ENCODE peak calls at places on chromosomes 11 and 22, in five cellular contexts. M is K562, B is SK-N-SH, E is HEK293T, A is GM12878. T is an unnamed sample.

GRCh38 chr11:125926682-125927081 is 19.2 kb upstream of the VSIG10L2 start:
- DNase-seq in B (no peak), M (no peak), A (no peak), E (no peak), T (no peak)

GRCh38 chr22:28801845-28802594 is 1.7 kb upstream of the XBP1 start:
- DNase-seq in A (no peak), M (peak), E (no peak), B (no peak), T (peak)

GRCh38 chr11:46315033-46315738 is 32.1 kb upstream of the DGKZ start:
- DNase-seq in A (no peak), E (peak), B (peak), M (peak), T (peak)

GRCh38 chr11:37115963-37116362 is 517.9 kb upstream of the RAG2 start:
- DNase-seq in E (no peak), A (no peak), B (no peak), M (no peak), T (no peak)

GRCh38 chr22:33450756-33451155 is 392.6 kb upstream of the SYN3 start:
- DNase-seq in E (no peak), A (no peak), B (no peak), M (no peak), T (no peak)

GRCh38 chr11:3626250-3626960 is 15.4 kb downstream of the ART5 start:
- DNase-seq in E (no peak), A (no peak), B (no peak), M (no peak), T (no peak)

GRCh38 chr22:48711669-48712068 is 1116.0 kb downstream of the BRD1 start:
- DNase-seq in M (no peak), B (no peak), A (no peak), E (no peak), T (no peak)

GRCh38 chr22:47129902-47130301 is 367.5 kb downstream of the TBC1D22A start:
- DNase-seq in E (no peak), A (no peak), B (no peak), M (peak), T (no peak)

GRCh38 chr22:46027219-46028068 is 50.5 kb upstream of the WNT7B start:
- DNase-seq in A (no peak), M (peak), B (no peak), E (no peak), T (peak)

GRCh38 chr11:69486773-69487266 is 5.4 kb downstream of the LINC01488 start:
- DNase-seq in E (no peak), M (no peak), B (no peak), A (no peak), T (no peak)

GRCh38 chr11:12674936-12675696 is 895 bp downstream of the TEAD1 start:
- DNase-seq in E (peak), M (peak), A (no peak), B (peak), T (no peak)

GRCh38 chr11:66278396-66279091 is 569 bp downstream of the CNIH2 start:
- DNase-seq in B (peak), M (peak), E (no peak), A (no peak), T (no peak)

GRCh38 chr11:35398881-35399280 is 20.5 kb downstream of the SLC1A2 start:
- DNase-seq in M (no peak), E (no peak), B (no peak), A (no peak), T (no peak)

GRCh38 chr11:73645972-73646631 is at the start of gene PLEKHB1:
- DNase-seq in M (no peak), B (no peak), A (no peak), E (no peak), T (no peak)

GRCh38 chr11:69065136-69065710 is 16.5 kb downstream of the TPCN2 start:
- DNase-seq in M (no peak), E (no peak), B (no peak), A (no peak), T (no peak)

GRCh38 chr11:121237686-121238658 is 54.6 kb upstream of the SC5D start:
- DNase-seq in A (peak), E (no peak), M (no peak), B (no peak), T (no peak)

GRCh38 chr11:45900916-45901617 is 6.0 kb downstream of the FREY1 start:
- DNase-seq in B (peak), A (no peak), M (no peak), E (no peak), T (no peak)

GRCh38 chr11:15150507-15150906 is 35.8 kb downstream of the INSC start:
- DNase-seq in A (no peak), M (no peak), E (no peak), B (no peak), T (no peak)

GRCh38 chr11:223921-224320 is 12.2 kb downstream of the SIRT3 start:
- DNase-seq in A (no peak), B (no peak), E (no peak), M (no peak), T (no peak)

GRCh38 chr22:49521787-49522224 is 305.9 kb downstream of the BRD1 start:
- DNase-seq in A (no peak), M (no peak), E (no peak), B (no peak), T (no peak)

GRCh38 chr11:106507645-106508306 is 430.3 kb downstream of the AASDHPPT start:
- DNase-seq in E (no peak), M (no peak), B (no peak), A (no peak), T (no peak)

GRCh38 chr11:131687291-131688055 is 317.1 kb downstream of the NTM start:
- DNase-seq in A (no peak), M (no peak), B (no peak), E (no peak), T (no peak)

GRCh38 chr11:113519989-113520613 is 44.9 kb upstream of the DRD2 start:
- DNase-seq in E (peak), A (no peak), M (no peak), B (no peak), T (no peak)

GRCh38 chr11:129365816-129366215 is 9.8 kb upstream of the BARX2 start:
- DNase-seq in A (no peak), M (no peak), B (no peak), E (no peak), T (no peak)

GRCh38 chr22:37498289-37498909 is 12.2 kb upstream of the MFNG start:
- DNase-seq in E (peak), A (peak), M (peak), B (peak), T (peak)

GRCh38 chr22:44286673-44287072 is 26.1 kb downstream of the SHISAL1 start:
- DNase-seq in E (no peak), A (no peak), B (no peak), M (no peak), T (no peak)

GRCh38 chr11:68116126-68116525 is 5.1 kb downstream of the CHKA start:
- DNase-seq in B (no peak), E (no peak), M (no peak), A (no peak), T (no peak)

GRCh38 chr11:75762885-75763284 is 5.7 kb upstream of the DGAT2 start:
- DNase-seq in A (no peak), M (no peak), B (no peak), E (no peak), T (peak)

GRCh38 chr11:75762158-75762557 is 6.4 kb upstream of the DGAT2 start:
- DNase-seq in M (no peak), E (no peak), B (no peak), A (no peak), T (no peak)

GRCh38 chr11:75760243-75760642 is 8.3 kb upstream of the DGAT2 start:
- DNase-seq in A (no peak), B (no peak), M (no peak), E (no peak), T (no peak)

GRCh38 chr11:75759832-75760231 is 8.7 kb upstream of the DGAT2 start:
- DNase-seq in B (no peak), M (no peak), A (no peak), E (no peak), T (no peak)

DNA sequence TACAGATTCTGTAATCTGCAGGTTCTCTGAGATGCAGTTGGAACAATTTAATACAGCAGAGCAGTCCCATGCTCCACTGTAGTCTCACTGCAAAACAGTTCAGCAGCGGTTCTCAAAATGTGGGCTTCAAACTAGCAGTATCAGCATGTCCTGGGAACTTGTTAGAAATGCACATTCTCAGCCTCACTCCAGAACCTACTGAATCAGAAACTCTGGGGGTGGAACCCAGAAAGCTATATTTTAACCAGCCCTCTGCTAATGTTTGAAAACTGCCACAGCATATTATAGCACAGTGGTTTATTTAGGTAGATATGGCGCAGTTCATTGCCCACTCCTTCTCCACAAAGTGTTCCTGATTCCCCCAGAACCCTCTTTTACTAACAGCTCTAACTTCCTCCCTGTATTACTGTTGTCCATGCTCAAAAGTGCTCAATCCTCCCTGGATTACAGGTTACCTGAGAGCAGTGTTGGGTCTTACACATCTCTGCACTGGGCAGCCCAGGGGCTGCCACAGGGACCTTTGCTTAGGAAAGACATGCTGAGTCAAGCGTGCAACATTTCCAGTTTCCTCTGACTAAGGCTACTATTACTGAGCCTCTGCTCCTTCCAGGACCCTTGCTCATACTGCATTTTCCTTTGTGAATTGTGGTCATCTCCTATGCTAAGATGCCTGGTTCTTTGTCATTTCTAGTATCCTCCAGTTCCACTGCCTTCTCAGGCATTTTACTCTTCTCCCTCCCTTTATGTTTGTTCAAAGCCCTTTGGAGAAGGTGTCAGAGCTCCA is 7.7 kb upstream of the DGAT2 start:
- DNase-seq in E (no peak), A (no peak), B (no peak), M (no peak), T (no peak)
- TF ChIP-seq FOXM1 in E (no peak), A (no peak), B (no peak), M (no peak), T (no peak)

DNA sequence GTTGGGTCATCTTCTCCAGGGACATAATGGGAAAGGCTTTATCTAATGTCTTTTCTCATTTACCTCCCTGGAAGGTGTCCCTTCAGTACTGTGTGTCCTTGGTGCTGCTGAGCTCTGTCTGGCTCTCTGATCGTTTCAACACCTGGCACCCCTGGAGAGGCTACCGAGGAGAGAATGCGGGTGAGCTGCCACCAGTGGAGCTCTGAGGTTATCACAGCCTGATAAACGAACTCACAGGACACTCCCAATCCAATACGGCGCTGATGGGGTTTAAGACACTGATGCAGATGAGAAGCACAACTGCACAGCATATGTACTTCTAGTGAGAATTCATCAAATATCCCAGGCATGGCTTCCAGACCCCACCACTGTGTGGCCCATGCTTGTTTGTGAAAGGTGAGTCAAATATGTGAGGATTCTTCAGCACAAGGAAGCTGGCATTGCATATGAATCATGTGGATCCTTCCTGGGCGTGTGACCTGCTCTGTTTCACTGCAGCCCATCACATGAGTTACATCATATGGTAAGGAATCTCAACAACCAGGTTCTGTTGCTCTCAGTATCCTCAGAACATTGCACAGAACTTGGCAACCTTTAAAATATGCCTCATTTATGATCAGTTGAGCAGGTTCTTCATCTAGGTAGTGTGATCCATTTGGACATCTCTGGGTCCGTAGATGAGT is 34.8 kb upstream of the VWA5A start:
- DNase-seq in A (no peak), E (no peak), B (no peak), M (no peak), T (no peak)
- TF ChIP-seq FOXM1 in A (no peak), E (no peak), B (no peak), M (no peak), T (no peak)

GRCh38 chr11:19973136-19973635 is 187.1 kb downstream of the DBX1 start:
- DNase-seq in M (peak), B (no peak), A (no peak), E (no peak), T (no peak)
- TF ChIP-seq FOXM1 in M (no peak), B (no peak), A (no peak), E (no peak), T (no peak)

GRCh38 chr11:78557236-78557635 is 17.4 kb downstream of the NARS2 start:
- DNase-seq in B (no peak), M (no peak), E (no peak), A (no peak), T (no peak)

GRCh38 chr11:78564037-78564888 is 10.4 kb downstream of the NARS2 start:
- DNase-seq in A (peak), M (peak), E (peak), B (peak), T (peak)

GRCh38 chr11:78560066-78560597 is 14.5 kb downstream of the NARS2 start:
- DNase-seq in A (peak), E (no peak), M (no peak), B (peak), T (no peak)

GRCh38 chr11:78562398-78562797 is 12.3 kb downstream of the NARS2 start:
- DNase-seq in B (no peak), E (no peak), M (no peak), A (no peak), T (no peak)

GRCh38 chr11:78560826-78561484 is 13.7 kb downstream of the NARS2 start:
- DNase-seq in M (no peak), B (no peak), E (no peak), A (no peak), T (peak)
- TF ChIP-seq FOXM1 in M (no peak), B (no peak), E (no peak), A (no peak), T (no peak)

GRCh38 chr11:34030386-34030785 is 21.1 kb upstream of the CAPRIN1 start:
- DNase-seq in A (no peak), B (no peak), M (no peak), E (no peak), T (no peak)
- TF ChIP-seq FOXM1 in A (no peak), B (no peak), M (no peak), E (no peak), T (no peak)

GRCh38 chr22:17631076-17631565 is 2.6 kb upstream of the ATP6V1E1 start:
- DNase-seq in M (no peak), B (no peak), E (no peak), A (no peak), T (no peak)

GRCh38 chr22:17633998-17634323 is 4.6 kb upstream of the BCL2L13 start:
- DNase-seq in E (no peak), A (no peak), M (no peak), B (no peak), T (no peak)

GRCh38 chr22:17629646-17630045 is 1.1 kb upstream of the ATP6V1E1 start:
- DNase-seq in B (no peak), M (no peak), E (no peak), A (no peak), T (no peak)

GRCh38 chr22:17634696-17635095 is 3.9 kb upstream of the BCL2L13 start:
- DNase-seq in M (no peak), B (no peak), E (no peak), A (no peak), T (no peak)

GRCh38 chr22:17633217-17633997 is 4.9 kb upstream of the ATP6V1E1 start:
- DNase-seq in M (peak), A (no peak), B (no peak), E (no peak), T (peak)
- TF ChIP-seq FOXM1 in M (no peak), A (no peak), B (no peak), E (no peak), T (no peak)

DNA sequence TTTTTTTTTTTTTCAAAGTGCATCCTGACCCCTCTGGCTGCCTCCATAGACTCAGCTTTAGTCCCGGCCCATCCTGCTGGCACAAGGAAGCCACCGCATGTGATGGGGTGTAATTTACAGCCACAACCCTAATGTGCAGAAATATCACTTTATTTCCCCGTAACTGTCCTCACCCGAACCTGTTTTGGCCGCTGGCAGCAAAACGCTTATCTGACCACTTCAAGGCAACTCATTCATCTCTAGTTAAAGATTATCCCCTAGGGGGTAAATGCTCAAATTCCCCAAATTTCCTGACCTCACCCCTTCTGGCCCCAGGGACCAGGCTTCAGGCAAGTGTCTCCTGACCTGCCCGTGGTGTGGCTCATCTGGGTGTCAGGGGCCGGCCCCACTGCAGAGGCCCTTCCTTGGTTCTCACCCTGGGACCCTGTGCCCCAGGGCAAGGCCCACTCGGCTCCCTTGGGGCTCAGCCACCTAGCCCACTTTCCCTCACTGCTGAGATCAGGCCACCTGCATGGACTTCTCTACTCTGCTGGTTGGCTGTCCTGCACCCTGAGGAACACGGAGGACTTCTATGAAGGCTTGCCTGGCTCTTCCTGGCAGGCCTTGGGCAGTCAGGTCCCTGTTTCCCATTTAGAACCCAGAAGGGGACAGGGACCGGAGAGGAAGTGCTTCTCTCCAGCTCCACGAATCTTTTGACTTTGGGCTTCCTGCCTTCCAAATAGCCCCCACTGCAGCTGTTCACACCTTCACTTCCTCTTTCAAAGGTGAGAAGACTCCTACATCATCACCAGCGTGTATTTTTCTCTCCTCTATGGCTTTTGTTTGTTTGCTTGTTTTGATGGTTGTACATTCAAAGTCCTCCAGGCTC is 53.3 kb downstream of the WNT11 start:
- DNase-seq in B (no peak), M (peak), A (peak), E (no peak), T (no peak)
- TF ChIP-seq FOXM1 in B (no peak), M (no peak), A (no peak), E (no peak), T (no peak)

DNA sequence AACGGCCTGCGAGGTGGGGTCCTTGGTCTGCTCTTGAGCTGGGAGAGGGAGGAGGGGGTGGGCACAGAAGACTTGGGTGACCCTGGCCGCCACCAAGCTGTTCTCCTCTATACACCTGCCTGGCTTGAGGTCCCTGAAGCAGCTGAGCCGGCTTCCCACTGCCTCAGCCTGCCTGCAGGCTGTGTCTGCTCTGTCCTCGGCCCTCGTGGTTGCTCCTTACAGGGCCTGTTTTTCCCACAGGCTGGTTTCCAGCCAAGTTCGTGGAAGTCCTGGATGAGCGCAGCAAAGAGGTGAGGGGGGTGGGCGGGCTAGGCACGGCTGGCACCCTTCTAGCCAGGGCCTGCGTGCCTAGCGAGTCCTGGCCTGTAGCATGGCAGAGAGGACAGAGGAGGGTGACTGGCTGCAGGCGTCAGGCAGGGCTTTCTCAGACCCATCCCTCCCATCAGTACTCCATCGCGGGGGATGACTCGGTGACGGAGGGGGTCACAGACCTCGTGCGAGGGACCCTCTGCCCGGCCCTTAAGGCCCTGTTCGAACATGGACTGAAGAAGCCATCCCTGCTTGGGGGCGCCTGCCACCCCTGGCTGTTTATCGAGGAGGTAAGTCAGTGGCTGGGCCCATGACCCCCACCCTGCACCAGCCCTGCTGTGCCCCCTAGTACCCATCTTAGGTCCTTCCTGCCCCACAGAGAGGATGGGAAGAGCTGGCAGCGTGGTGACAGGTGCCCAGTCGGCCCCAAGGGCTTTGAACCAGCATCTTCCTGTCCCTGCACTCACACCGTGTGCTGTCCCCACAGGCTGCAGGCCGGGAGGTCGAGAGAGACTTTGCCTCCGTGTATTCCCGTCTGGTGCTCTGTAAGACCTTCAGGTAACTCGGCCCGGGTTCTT is 37.7 kb downstream of the SGSM3 start:
- DNase-seq in M (no peak), E (no peak), A (no peak), B (no peak), T (no peak)
- TF ChIP-seq FOXM1 in M (no peak), E (no peak), A (no peak), B (no peak), T (no peak)

GRCh38 chr11:99275521-99275920 is 254.8 kb downstream of the CNTN5 start:
- DNase-seq in M (no peak), A (no peak), E (no peak), B (no peak), T (no peak)
- TF ChIP-seq FOXM1 in M (no peak), A (no peak), E (no peak), B (no peak), T (no peak)

GRCh38 chr22:22786301-22787115 is 101.1 kb upstream of the IGLL5 start:
- DNase-seq in E (no peak), M (peak), A (no peak), B (no peak), T (peak)
- TF ChIP-seq FOXM1 in E (no peak), M (no peak), A (no peak), B (no peak), T (no peak)